ENCODE peak calls at places on chromosomes 6 and 20, in seven cellular contexts. One of them, this sample, is unnamed.

GRCh38 chr6:166167801-166168615 is at the start of gene TBXT:
- DNase-seq in nephron progenitor cell: peak; percentile 58
- DNase-seq in prostate gland: no peak
- DNase-seq in fibroblast of lung: peak; percentile 1
- DNase-seq in breast epithelium: no peak
- DNase-seq in brain microvascular endothelial cell: no peak
- DNase-seq in HepG2: no peak
- DNase-seq in this sample: no peak

GRCh38 chr6:133748628-133749027 is 140.3 kb upstream of the TCF21 start:
- DNase-seq in prostate gland: no peak
- DNase-seq in brain microvascular endothelial cell: no peak
- DNase-seq in breast epithelium: no peak
- DNase-seq in nephron progenitor cell: no peak
- DNase-seq in fibroblast of lung: no peak
- DNase-seq in HepG2: no peak
- DNase-seq in this sample: no peak

GRCh38 chr6:42368156-42368555 is 83.6 kb downstream of the TRERF1 start:
- DNase-seq in fibroblast of lung: no peak
- DNase-seq in prostate gland: no peak
- DNase-seq in brain microvascular endothelial cell: no peak
- DNase-seq in breast epithelium: no peak
- DNase-seq in HepG2: no peak
- DNase-seq in nephron progenitor cell: no peak
- DNase-seq in this sample: no peak

GRCh38 chr20:58621906-58622548 is 29.1 kb upstream of the STX16 start:
- DNase-seq in prostate gland: no peak
- DNase-seq in brain microvascular endothelial cell: no peak
- DNase-seq in nephron progenitor cell: no peak
- DNase-seq in breast epithelium: no peak
- DNase-seq in HepG2: no peak
- DNase-seq in fibroblast of lung: no peak
- DNase-seq in this sample: no peak

GRCh38 chr6:165920896-165921671 is 246.6 kb downstream of the TBXT start:
- DNase-seq in brain microvascular endothelial cell: peak; percentile 25
- DNase-seq in nephron progenitor cell: no peak
- DNase-seq in fibroblast of lung: peak; percentile 10
- DNase-seq in HepG2: no peak
- DNase-seq in prostate gland: no peak
- DNase-seq in breast epithelium: no peak
- DNase-seq in this sample: no peak

GRCh38 chr6:4372866-4373265 is 237.5 kb upstream of the ECI2 start:
- DNase-seq in fibroblast of lung: no peak
- DNase-seq in nephron progenitor cell: no peak
- DNase-seq in HepG2: no peak
- DNase-seq in prostate gland: no peak
- DNase-seq in brain microvascular endothelial cell: no peak
- DNase-seq in breast epithelium: no peak
- DNase-seq in this sample: no peak

GRCh38 chr20:40563296-40563950 is 125.6 kb downstream of the MAFB start:
- DNase-seq in fibroblast of lung: peak; percentile 68
- DNase-seq in nephron progenitor cell: no peak
- DNase-seq in prostate gland: peak; percentile 74
- DNase-seq in brain microvascular endothelial cell: peak; percentile 22
- DNase-seq in breast epithelium: no peak
- DNase-seq in HepG2: no peak
- DNase-seq in this sample: peak; percentile 98

GRCh38 chr20:56626367-56627121 is 2.6 kb upstream of the TFAP2C start:
- DNase-seq in HepG2: no peak
- DNase-seq in nephron progenitor cell: peak; percentile 70
- DNase-seq in breast epithelium: no peak
- DNase-seq in brain microvascular endothelial cell: no peak
- DNase-seq in fibroblast of lung: peak; percentile 21
- DNase-seq in prostate gland: no peak
- DNase-seq in this sample: peak; percentile 32

GRCh38 chr6:127515234-127515793 is 3.8 kb downstream of the MTCL3 start:
- DNase-seq in prostate gland: no peak
- DNase-seq in nephron progenitor cell: peak; percentile 56
- DNase-seq in fibroblast of lung: no peak
- DNase-seq in brain microvascular endothelial cell: peak; percentile 27
- DNase-seq in HepG2: no peak
- DNase-seq in breast epithelium: no peak
- DNase-seq in this sample: no peak

GRCh38 chr20:14553774-14554524 is 216.5 kb upstream of the FLRT3 start:
- DNase-seq in breast epithelium: no peak
- DNase-seq in nephron progenitor cell: no peak
- DNase-seq in HepG2: no peak
- DNase-seq in fibroblast of lung: peak; percentile 14
- DNase-seq in prostate gland: no peak
- DNase-seq in brain microvascular endothelial cell: no peak
- DNase-seq in this sample: no peak

GRCh38 chr20:41300383-41300782 is 17.1 kb downstream of the ZHX3 start:
- DNase-seq in prostate gland: no peak
- DNase-seq in HepG2: no peak
- DNase-seq in nephron progenitor cell: no peak
- DNase-seq in fibroblast of lung: no peak
- DNase-seq in brain microvascular endothelial cell: no peak
- DNase-seq in breast epithelium: no peak
- DNase-seq in this sample: no peak

GRCh38 chr6:30743099-30744053 is 889 bp upstream of the FLOT1 start:
- DNase-seq in nephron progenitor cell: no peak
- DNase-seq in HepG2: no peak
- DNase-seq in prostate gland: no peak
- DNase-seq in breast epithelium: peak; percentile 44
- DNase-seq in fibroblast of lung: no peak
- DNase-seq in brain microvascular endothelial cell: no peak
- DNase-seq in this sample: no peak

GRCh38 chr6:108798672-108799355 is 49.4 kb upstream of the ARMC2 start:
- DNase-seq in nephron progenitor cell: no peak
- DNase-seq in breast epithelium: no peak
- DNase-seq in prostate gland: no peak
- DNase-seq in HepG2: no peak
- DNase-seq in fibroblast of lung: no peak
- DNase-seq in brain microvascular endothelial cell: no peak
- DNase-seq in this sample: no peak

GRCh38 chr6:98958791-98959190 is 11.0 kb upstream of the FBXL4 start:
- DNase-seq in breast epithelium: no peak
- DNase-seq in brain microvascular endothelial cell: no peak
- DNase-seq in nephron progenitor cell: no peak
- DNase-seq in prostate gland: peak; percentile 5
- DNase-seq in HepG2: no peak
- DNase-seq in fibroblast of lung: peak; percentile 1
- DNase-seq in this sample: no peak

GRCh38 chr6:98957440-98957839 is 9.7 kb upstream of the FBXL4 start:
- DNase-seq in prostate gland: peak; percentile 15
- DNase-seq in fibroblast of lung: peak; percentile 85
- DNase-seq in nephron progenitor cell: no peak
- DNase-seq in breast epithelium: peak; percentile 20
- DNase-seq in HepG2: peak; percentile 2
- DNase-seq in brain microvascular endothelial cell: peak; percentile 68
- DNase-seq in this sample: peak; percentile 41
- TF ChIP-seq CTCF in prostate gland: no peak
- TF ChIP-seq CTCF in fibroblast of lung: no peak
- TF ChIP-seq CTCF in nephron progenitor cell: no peak
- TF ChIP-seq CTCF in breast epithelium: no peak
- TF ChIP-seq CTCF in HepG2: no peak
- TF ChIP-seq CTCF in brain microvascular endothelial cell: no peak
- TF ChIP-seq CTCF in this sample: no peak

GRCh38 chr20:32017711-32018251 is 7.5 kb downstream of the CCM2L start:
- DNase-seq in HepG2: peak; percentile 69
- DNase-seq in brain microvascular endothelial cell: no peak
- DNase-seq in fibroblast of lung: no peak
- DNase-seq in prostate gland: peak; percentile 60
- DNase-seq in nephron progenitor cell: peak; percentile 65
- DNase-seq in breast epithelium: peak; percentile 34
- DNase-seq in this sample: peak; percentile 78

GRCh38 chr20:32019563-32020463 is 9.6 kb downstream of the CCM2L start:
- DNase-seq in fibroblast of lung: no peak
- DNase-seq in nephron progenitor cell: no peak
- DNase-seq in breast epithelium: no peak
- DNase-seq in brain microvascular endothelial cell: no peak
- DNase-seq in HepG2: no peak
- DNase-seq in prostate gland: no peak
- DNase-seq in this sample: no peak

GRCh38 chr20:32021091-32021490 is 10.9 kb downstream of the CCM2L start:
- DNase-seq in fibroblast of lung: peak; percentile 7
- DNase-seq in prostate gland: no peak
- DNase-seq in brain microvascular endothelial cell: no peak
- DNase-seq in nephron progenitor cell: no peak
- DNase-seq in breast epithelium: no peak
- DNase-seq in HepG2: no peak
- DNase-seq in this sample: no peak

GRCh38 chr20:32019156-32019510 is 8.9 kb downstream of the CCM2L start:
- DNase-seq in nephron progenitor cell: peak; percentile 69
- DNase-seq in breast epithelium: no peak
- DNase-seq in HepG2: no peak
- DNase-seq in prostate gland: no peak
- DNase-seq in brain microvascular endothelial cell: no peak
- DNase-seq in fibroblast of lung: no peak
- DNase-seq in this sample: peak; percentile 40

GRCh38 chr20:32018269-32019155 is 8.3 kb downstream of the CCM2L start:
- DNase-seq in fibroblast of lung: no peak
- DNase-seq in nephron progenitor cell: peak; percentile 94
- DNase-seq in brain microvascular endothelial cell: no peak
- DNase-seq in HepG2: peak; percentile 76
- DNase-seq in breast epithelium: peak; percentile 53
- DNase-seq in prostate gland: peak; percentile 36
- DNase-seq in this sample: peak; percentile 91
- TF ChIP-seq CTCF in fibroblast of lung: no peak
- TF ChIP-seq CTCF in nephron progenitor cell: no peak
- TF ChIP-seq CTCF in brain microvascular endothelial cell: no peak
- TF ChIP-seq CTCF in HepG2: peak; percentile 24
- TF ChIP-seq CTCF in breast epithelium: no peak
- TF ChIP-seq CTCF in prostate gland: no peak
- TF ChIP-seq CTCF in this sample: no peak

GRCh38 chr20:50790651-50791277 is 4.1 kb upstream of the BCAS4 start:
- DNase-seq in fibroblast of lung: peak; percentile 85
- DNase-seq in HepG2: peak; percentile 88
- DNase-seq in breast epithelium: peak; percentile 82
- DNase-seq in prostate gland: peak; percentile 90
- DNase-seq in nephron progenitor cell: peak; percentile 89
- DNase-seq in brain microvascular endothelial cell: peak; percentile 87
- DNase-seq in this sample: peak; percentile 98
- TF ChIP-seq CTCF in fibroblast of lung: peak; percentile 73
- TF ChIP-seq CTCF in HepG2: peak; percentile 99
- TF ChIP-seq CTCF in breast epithelium: peak; percentile 85
- TF ChIP-seq CTCF in prostate gland: peak; percentile 88
- TF ChIP-seq CTCF in nephron progenitor cell: peak; percentile 61
- TF ChIP-seq CTCF in brain microvascular endothelial cell: peak; percentile 94
- TF ChIP-seq CTCF in this sample: peak; percentile 99

DNA sequence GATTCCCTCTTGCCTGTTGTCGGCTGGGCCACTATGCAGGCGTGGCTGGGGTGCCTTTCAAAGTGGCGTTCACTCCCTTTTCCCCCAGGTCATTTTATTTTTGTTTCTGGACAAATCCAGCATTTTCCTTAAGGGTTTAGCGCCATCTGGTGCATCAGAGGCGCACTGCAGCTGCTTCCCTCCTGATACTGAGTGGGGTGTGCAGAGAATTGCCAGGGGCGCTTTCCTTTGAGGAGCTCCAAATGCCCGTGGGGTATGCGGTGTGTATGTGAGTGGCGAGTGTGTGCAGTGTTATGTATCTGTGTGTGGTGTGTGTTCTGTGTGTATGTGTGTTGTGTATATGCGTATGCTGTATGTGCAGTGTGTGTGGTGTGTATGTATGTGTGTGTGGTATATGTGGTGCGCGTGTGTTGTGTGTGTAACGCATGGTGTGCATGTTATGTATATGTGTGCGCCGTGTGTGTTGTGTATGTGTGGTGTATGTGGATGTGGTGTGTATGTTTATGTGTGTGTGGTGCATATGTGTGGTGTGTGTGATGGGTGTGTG is 100.1 kb upstream of the AGPAT4 start:
- DNase-seq in fibroblast of lung: peak; percentile 36
- DNase-seq in nephron progenitor cell: peak; percentile 86
- DNase-seq in breast epithelium: peak; percentile 46
- DNase-seq in HepG2: peak; percentile 53
- DNase-seq in brain microvascular endothelial cell: peak; percentile 53
- DNase-seq in prostate gland: peak; percentile 61
- DNase-seq in this sample: peak; percentile 72
- TF ChIP-seq CTCF in fibroblast of lung: peak; percentile 96
- TF ChIP-seq CTCF in nephron progenitor cell: peak; percentile 98
- TF ChIP-seq CTCF in breast epithelium: peak; percentile 92
- TF ChIP-seq CTCF in HepG2: peak; percentile 92
- TF ChIP-seq CTCF in brain microvascular endothelial cell: peak; percentile 97
- TF ChIP-seq CTCF in prostate gland: peak; percentile 85
- TF ChIP-seq CTCF in this sample: peak; percentile 95

GRCh38 chr20:34070079-34070439 is 42.0 kb downstream of the EIF2S2 start:
- DNase-seq in breast epithelium: no peak
- DNase-seq in HepG2: no peak
- DNase-seq in prostate gland: no peak
- DNase-seq in fibroblast of lung: no peak
- DNase-seq in nephron progenitor cell: no peak
- DNase-seq in brain microvascular endothelial cell: no peak
- DNase-seq in this sample: no peak
- TF ChIP-seq CTCF in breast epithelium: no peak
- TF ChIP-seq CTCF in HepG2: no peak
- TF ChIP-seq CTCF in prostate gland: no peak
- TF ChIP-seq CTCF in fibroblast of lung: no peak
- TF ChIP-seq CTCF in nephron progenitor cell: no peak
- TF ChIP-seq CTCF in brain microvascular endothelial cell: no peak
- TF ChIP-seq CTCF in this sample: peak; percentile 58